ENCODE peak calls at places on chromosome 22, in seven cellular contexts. One of them, this sample, is unnamed.

GRCh38 chr22:22080270-22080669 is 97.7 kb upstream of the TOP3B start:
- DNase-seq in CD4-positive, alpha-beta T cell: no peak
- DNase-seq in activated CD4-positive, alpha-beta T cell treated with anti-CD3 and anti-CD28 coated beads, Interleukin-2, amount 50 U/mL, for 4 hours: no peak
- DNase-seq in RWPE2: no peak
- DNase-seq in fibroblast of lung: no peak
- DNase-seq in WTC11: no peak
- DNase-seq in SW480: no peak
- DNase-seq in this sample: no peak

GRCh38 chr22:35430897-35431322 is 31.0 kb downstream of the MCM5 start:
- DNase-seq in activated CD4-positive, alpha-beta T cell treated with anti-CD3 and anti-CD28 coated beads, Interleukin-2, amount 50 U/mL, for 4 hours: peak
- DNase-seq in fibroblast of lung: peak
- DNase-seq in WTC11: peak
- DNase-seq in SW480: peak
- DNase-seq in CD4-positive, alpha-beta T cell: peak
- DNase-seq in RWPE2: no peak
- DNase-seq in this sample: peak

GRCh38 chr22:28791841-28792490 is 8.4 kb downstream of the XBP1 start:
- DNase-seq in activated CD4-positive, alpha-beta T cell treated with anti-CD3 and anti-CD28 coated beads, Interleukin-2, amount 50 U/mL, for 4 hours: no peak
- DNase-seq in fibroblast of lung: no peak
- DNase-seq in CD4-positive, alpha-beta T cell: no peak
- DNase-seq in WTC11: no peak
- DNase-seq in SW480: peak
- DNase-seq in RWPE2: no peak
- DNase-seq in this sample: no peak

GRCh38 chr22:31155425-31155824 is 4.6 kb upstream of the RNF185 start:
- DNase-seq in WTC11: no peak
- DNase-seq in fibroblast of lung: peak
- DNase-seq in RWPE2: no peak
- DNase-seq in SW480: no peak
- DNase-seq in CD4-positive, alpha-beta T cell: no peak
- DNase-seq in activated CD4-positive, alpha-beta T cell treated with anti-CD3 and anti-CD28 coated beads, Interleukin-2, amount 50 U/mL, for 4 hours: no peak
- DNase-seq in this sample: no peak

GRCh38 chr22:35426801-35427140 is 26.8 kb downstream of the MCM5 start:
- DNase-seq in CD4-positive, alpha-beta T cell: no peak
- DNase-seq in activated CD4-positive, alpha-beta T cell treated with anti-CD3 and anti-CD28 coated beads, Interleukin-2, amount 50 U/mL, for 4 hours: no peak
- DNase-seq in SW480: no peak
- DNase-seq in fibroblast of lung: no peak
- DNase-seq in RWPE2: no peak
- DNase-seq in WTC11: no peak
- DNase-seq in this sample: no peak

GRCh38 chr22:20013382-20013871 is 3.2 kb downstream of the ARVCF start:
- DNase-seq in RWPE2: no peak
- DNase-seq in CD4-positive, alpha-beta T cell: peak
- DNase-seq in WTC11: peak
- DNase-seq in SW480: no peak
- DNase-seq in activated CD4-positive, alpha-beta T cell treated with anti-CD3 and anti-CD28 coated beads, Interleukin-2, amount 50 U/mL, for 4 hours: no peak
- DNase-seq in fibroblast of lung: peak
- DNase-seq in this sample: peak

GRCh38 chr22:48275412-48275811 is 1513.0 kb downstream of the TBC1D22A start:
- DNase-seq in RWPE2: no peak
- DNase-seq in SW480: no peak
- DNase-seq in CD4-positive, alpha-beta T cell: no peak
- DNase-seq in WTC11: no peak
- DNase-seq in activated CD4-positive, alpha-beta T cell treated with anti-CD3 and anti-CD28 coated beads, Interleukin-2, amount 50 U/mL, for 4 hours: no peak
- DNase-seq in fibroblast of lung: no peak
- DNase-seq in this sample: no peak

GRCh38 chr22:41863472-41863871 is 30.6 kb downstream of the SREBF2 start:
- DNase-seq in activated CD4-positive, alpha-beta T cell treated with anti-CD3 and anti-CD28 coated beads, Interleukin-2, amount 50 U/mL, for 4 hours: no peak
- DNase-seq in fibroblast of lung: no peak
- DNase-seq in WTC11: no peak
- DNase-seq in RWPE2: no peak
- DNase-seq in CD4-positive, alpha-beta T cell: no peak
- DNase-seq in SW480: no peak
- DNase-seq in this sample: no peak

GRCh38 chr22:36330655-36331305 is 57.0 kb downstream of the MYH9 start:
- DNase-seq in fibroblast of lung: peak
- DNase-seq in activated CD4-positive, alpha-beta T cell treated with anti-CD3 and anti-CD28 coated beads, Interleukin-2, amount 50 U/mL, for 4 hours: peak
- DNase-seq in CD4-positive, alpha-beta T cell: no peak
- DNase-seq in SW480: no peak
- DNase-seq in RWPE2: no peak
- DNase-seq in WTC11: no peak
- DNase-seq in this sample: no peak

GRCh38 chr22:37659066-37659896 is 758 bp downstream of the PDXP start:
- DNase-seq in WTC11: no peak
- DNase-seq in fibroblast of lung: no peak
- DNase-seq in SW480: no peak
- DNase-seq in RWPE2: no peak
- DNase-seq in activated CD4-positive, alpha-beta T cell treated with anti-CD3 and anti-CD28 coated beads, Interleukin-2, amount 50 U/mL, for 4 hours: no peak
- DNase-seq in CD4-positive, alpha-beta T cell: no peak
- DNase-seq in this sample: no peak

This sample was measured in activated T-cell treated with anti-CD3 and anti-CD28 coated beads for 1 hour.